ENCODE peak calls at places on chromosomes 16 and 17, in eight cellular contexts. Q, R, J, A, F, G, S and C are unnamed samples.

GRCh38 chr17:1259910-1260389 is 10.3 kb upstream of the BHLHA9 start:
- DNase-seq in Q (no peak), R (no peak), J (no peak), A (peak; percentile 23), F (peak; percentile 34), G (no peak), S (no peak), C (no peak)

GRCh38 chr17:36136031-36136430 is 32.4 kb downstream of the CCL4 start:
- DNase-seq in Q (no peak), R (no peak), J (no peak), A (no peak), F (no peak), G (no peak), S (no peak), C (no peak)

GRCh38 chr17:79659376-79659775 is 48.5 kb upstream of the RBFOX3 start:
- DNase-seq in Q (no peak), R (no peak), J (no peak), A (no peak), F (no peak), G (no peak), S (no peak), C (no peak)

GRCh38 chr17:37710344-37710886 is 34.4 kb downstream of the HNF1B start:
- DNase-seq in Q (no peak), R (peak; percentile 14), J (no peak), A (no peak), F (peak; percentile 49), G (no peak), S (peak; percentile 30), C (no peak)

GRCh38 chr16:88810166-88810867 is 1.4 kb downstream of the APRT start:
- DNase-seq in Q (no peak), R (no peak), J (no peak), A (no peak), F (no peak), G (no peak), S (no peak), C (no peak)

GRCh38 chr17:15883617-15884111 is 61.3 kb upstream of the ADORA2B start:
- DNase-seq in Q (no peak), R (peak; percentile 60), J (no peak), A (no peak), F (peak; percentile 97), G (no peak), S (no peak), C (no peak)

GRCh38 chr17:48954300-48954755 is 9.7 kb upstream of the SNF8 start:
- DNase-seq in Q (no peak), R (peak; percentile 57), J (no peak), A (no peak), F (peak; percentile 78), G (no peak), S (peak; percentile 33), C (no peak)

GRCh38 chr17:68383443-68384321 is 73.6 kb downstream of the WIPI1 start:
- DNase-seq in Q (no peak), R (peak; percentile 88), J (no peak), A (peak; percentile 30), F (peak; percentile 93), G (peak; percentile 99), S (no peak), C (no peak)

GRCh38 chr16:627458-628239 is 3.1 kb upstream of the WFIKKN1 start:
- DNase-seq in Q (no peak), R (no peak), J (no peak), A (no peak), F (peak; percentile 25), G (no peak), S (peak; percentile 30), C (no peak)

GRCh38 chr16:47716571-47716970 is 255.4 kb downstream of the PHKB start:
- DNase-seq in Q (no peak), R (no peak), J (no peak), A (no peak), F (peak; percentile 72), G (no peak), S (no peak), C (no peak)

GRCh38 chr17:17685775-17686291 is 4.6 kb downstream of the RAI1 start:
- DNase-seq in Q (no peak), R (peak; percentile 72), J (no peak), A (no peak), F (peak; percentile 72), G (no peak), S (no peak), C (no peak)

GRCh38 chr17:47265983-47266541 is 12.4 kb downstream of the ITGB3 start:
- DNase-seq in Q (no peak), R (peak; percentile 62), J (no peak), A (no peak), F (peak; percentile 44), G (no peak), S (no peak), C (no peak)

GRCh38 chr17:14762736-14763479 is 462.0 kb downstream of the HS3ST3B1 start:
- DNase-seq in Q (no peak), R (no peak), J (no peak), A (no peak), F (no peak), G (no peak), S (no peak), C (no peak)

GRCh38 chr17:57940653-57941329 is 14.4 kb downstream of the CUEDC1 start:
- DNase-seq in Q (peak; percentile 52), R (no peak), J (no peak), A (no peak), F (no peak), G (no peak), S (no peak), C (no peak)

GRCh38 chr16:1545044-1545736 is 11.7 kb downstream of the TMEM204 start:
- DNase-seq in Q (no peak), R (no peak), J (no peak), A (no peak), F (no peak), G (no peak), S (no peak), C (no peak)

GRCh38 chr16:66609139-66609510 is 4.6 kb downstream of the CMTM3 start:
- DNase-seq in Q (no peak), R (no peak), J (no peak), A (no peak), F (no peak), G (no peak), S (no peak), C (no peak)

GRCh38 chr17:66283971-66284370 is 18.4 kb upstream of the PRKCA start:
- DNase-seq in Q (no peak), R (no peak), J (no peak), A (no peak), F (peak; percentile 53), G (no peak), S (no peak), C (no peak)

GRCh38 chr17:76735586-76736348 is 1.4 kb downstream of the SRSF2 start:
- DNase-seq in Q (no peak), R (no peak), J (no peak), A (no peak), F (no peak), G (no peak), S (no peak), C (no peak)

GRCh38 chr16:89072216-89073130 is 21.2 kb upstream of the ACSF3 start:
- DNase-seq in Q (no peak), R (peak; percentile 33), J (no peak), A (no peak), F (peak; percentile 31), G (no peak), S (peak; percentile 53), C (no peak)

GRCh38 chr16:79370736-79371135 is 229.8 kb downstream of the MAF start:
- DNase-seq in Q (no peak), R (no peak), J (no peak), A (peak; percentile 73), F (no peak), G (no peak), S (no peak), C (no peak)

GRCh38 chr17:50979524-50979927 is 113.4 kb upstream of the TOB1 start:
- DNase-seq in Q (no peak), R (no peak), J (no peak), A (no peak), F (no peak), G (no peak), S (no peak), C (no peak)

GRCh38 chr16:12553191-12553590 is 250.5 kb downstream of the CPPED1 start:
- DNase-seq in Q (no peak), R (no peak), J (no peak), A (no peak), F (no peak), G (no peak), S (no peak), C (no peak)

GRCh38 chr17:80647746-80648145 is 103.1 kb downstream of the RPTOR start:
- DNase-seq in Q (no peak), R (peak; percentile 88), J (no peak), A (no peak), F (peak; percentile 97), G (no peak), S (no peak), C (no peak)

GRCh38 chr16:54821731-54822130 is 108.9 kb upstream of the IRX5 start:
- DNase-seq in Q (no peak), R (no peak), J (no peak), A (no peak), F (no peak), G (no peak), S (no peak), C (no peak)

GRCh38 chr16:56611281-56611833 is 3.0 kb downstream of the MT2A start:
- DNase-seq in Q (no peak), R (peak; percentile 76), J (peak; percentile 94), A (no peak), F (peak; percentile 65), G (no peak), S (no peak), C (peak; percentile 32)

GRCh38 chr17:30379303-30380105 is 777 bp downstream of the CPD start:
- DNase-seq in Q (no peak), R (no peak), J (peak; percentile 78), A (peak; percentile 52), F (no peak), G (no peak), S (peak; percentile 40), C (no peak)

GRCh38 chr17:28828294-28829040 is 14.1 kb downstream of the FAM222B start:
- DNase-seq in Q (no peak), R (no peak), J (no peak), A (no peak), F (peak; percentile 37), G (no peak), S (no peak), C (no peak)

GRCh38 chr17:16941643-16942042 is 30.3 kb downstream of the TNFRSF13B start:
- DNase-seq in Q (no peak), R (no peak), J (no peak), A (no peak), F (no peak), G (no peak), S (no peak), C (no peak)

GRCh38 chr17:62017496-62017895 is 47.6 kb downstream of the MED13 start:
- DNase-seq in Q (no peak), R (peak; percentile 47), J (no peak), A (no peak), F (peak; percentile 66), G (no peak), S (no peak), C (no peak)

GRCh38 chr17:79552824-79553223 is 58.0 kb downstream of the RBFOX3 start:
- DNase-seq in Q (no peak), R (no peak), J (no peak), A (no peak), F (no peak), G (no peak), S (no peak), C (no peak)

GRCh38 chr16:76612497-76612896 is 335.3 kb downstream of the CNTNAP4 start:
- DNase-seq in Q (no peak), R (no peak), J (no peak), A (no peak), F (no peak), G (no peak), S (no peak), C (no peak)